ENCODE peak calls at places on chromosomes 3 and 15, in four cellular contexts. N is mesendoderm, W is A549, F is suprapubic skin. M is an unnamed sample. For H3K4me1, the result is how much of the 10 kb centered on the place peaks cover.

GRCh38 chr15:99014803-99015676 is 7.4 kb upstream of the PGPEP1L start:
- DNase-seq in F (no peak), W (peak), N (peak), M (peak)

GRCh38 chr15:38706956-38707355 is 142.3 kb upstream of the RASGRP1 start:
- DNase-seq in F (no peak), W (no peak), N (no peak), M (no peak)

GRCh38 chr15:90064931-90065681 is 37.2 kb downstream of the IDH2 start:
- DNase-seq in W (no peak), F (no peak), N (peak), M (no peak)

GRCh38 chr3:36653095-36653494 is 111.3 kb downstream of the DCLK3 start:
- DNase-seq in F (no peak), W (no peak), N (no peak), M (no peak)

GRCh38 chr3:53799338-53799865 is 46.8 kb downstream of the CHDH start:
- DNase-seq in W (no peak), N (no peak), F (no peak), M (no peak)

GRCh38 chr3:58560771-58561311 is 16.4 kb downstream of the FAM107A start:
- DNase-seq in W (peak), N (peak), F (peak), M (peak)

GRCh38 chr3:19487386-19487785 is 339.1 kb downstream of the KCNH8 start:
- DNase-seq in F (no peak), N (no peak), W (no peak), M (no peak)

GRCh38 chr3:46208167-46208704 is at the start of gene CCR1:
- DNase-seq in F (no peak), N (peak), W (no peak), M (peak)

GRCh38 chr15:75733761-75734651 is 21.4 kb upstream of the CSPG4 start:
- DNase-seq in F (no peak), W (no peak), N (no peak), M (no peak)

GRCh38 chr3:104549099-104549714 is 817.5 kb upstream of the ALCAM start:
- DNase-seq in F (no peak), N (no peak), W (no peak), M (no peak)

GRCh38 chr3:104547040-104547439 is 819.7 kb upstream of the ALCAM start:
- DNase-seq in N (peak), F (no peak), W (no peak), M (no peak)

GRCh38 chr3:104553121-104553520 is 813.6 kb upstream of the ALCAM start:
- DNase-seq in N (no peak), W (no peak), F (no peak), M (no peak)

GRCh38 chr3:104546301-104546700 is 820.4 kb upstream of the ALCAM start:
- DNase-seq in F (no peak), W (no peak), N (peak), M (no peak)

DNA sequence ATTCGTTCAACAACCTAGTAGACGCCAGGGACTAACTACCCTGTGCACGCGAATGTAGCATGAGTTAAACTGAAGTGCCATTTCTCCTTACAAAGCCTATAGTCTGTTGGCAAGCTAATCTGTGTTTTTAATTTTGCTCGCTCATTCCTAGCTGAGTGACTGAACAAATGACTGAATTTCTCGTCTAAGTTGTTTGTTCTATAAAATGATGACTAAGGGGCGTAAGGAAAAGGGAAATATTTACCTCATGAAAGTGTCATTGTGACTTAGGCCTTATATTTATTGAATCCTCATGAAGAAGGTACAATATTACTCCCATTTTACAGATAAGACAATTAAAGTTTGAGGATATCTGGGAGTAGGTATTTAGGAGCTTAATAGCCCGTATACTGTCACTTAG is 818.3 kb upstream of the ALCAM start:
- DNase-seq in N (no peak), F (no peak), W (no peak), M (no peak)
- H3K4me1 ChIP-seq in N (under half), F (under half), W (under half), M (under half)

DNA sequence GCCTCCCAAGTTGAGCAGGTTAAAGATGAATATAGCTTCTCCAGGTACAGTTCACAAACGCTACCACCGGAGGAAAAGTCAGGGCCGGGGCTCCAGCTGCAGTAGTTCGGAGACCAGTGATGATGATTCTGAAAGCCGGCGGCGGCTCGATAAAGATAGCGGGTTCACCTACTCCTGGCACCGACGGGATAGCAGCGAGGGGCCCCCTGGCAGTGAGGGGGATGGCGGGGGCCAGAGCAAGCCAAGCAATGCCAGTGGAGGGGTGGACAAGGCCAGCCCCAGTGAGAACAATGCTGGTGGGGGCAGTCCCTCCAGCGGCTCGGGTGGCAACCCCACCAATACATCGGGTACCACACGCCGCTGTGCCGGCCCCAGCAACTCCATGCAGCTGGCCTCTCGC is 61.4 kb downstream of the SNRK start:
- DNase-seq in F (peak), W (no peak), N (no peak), M (no peak)
- H3K27ac ChIP-seq in F (no peak), W (no peak), N (no peak), M (no peak)

GRCh38 chr3:30628188-30628930 is 22.0 kb downstream of the TGFBR2 start:
- DNase-seq in F (no peak), W (no peak), N (peak), M (no peak)

GRCh38 chr3:30631237-30631961 is 25.0 kb downstream of the TGFBR2 start:
- DNase-seq in N (no peak), W (no peak), F (no peak), M (no peak)

GRCh38 chr3:30629736-30630135 is 23.3 kb downstream of the TGFBR2 start:
- DNase-seq in N (no peak), W (no peak), F (no peak), M (no peak)

GRCh38 chr3:30630238-30631030 is 24.0 kb downstream of the TGFBR2 start:
- DNase-seq in F (no peak), N (no peak), W (no peak), M (no peak)

DNA sequence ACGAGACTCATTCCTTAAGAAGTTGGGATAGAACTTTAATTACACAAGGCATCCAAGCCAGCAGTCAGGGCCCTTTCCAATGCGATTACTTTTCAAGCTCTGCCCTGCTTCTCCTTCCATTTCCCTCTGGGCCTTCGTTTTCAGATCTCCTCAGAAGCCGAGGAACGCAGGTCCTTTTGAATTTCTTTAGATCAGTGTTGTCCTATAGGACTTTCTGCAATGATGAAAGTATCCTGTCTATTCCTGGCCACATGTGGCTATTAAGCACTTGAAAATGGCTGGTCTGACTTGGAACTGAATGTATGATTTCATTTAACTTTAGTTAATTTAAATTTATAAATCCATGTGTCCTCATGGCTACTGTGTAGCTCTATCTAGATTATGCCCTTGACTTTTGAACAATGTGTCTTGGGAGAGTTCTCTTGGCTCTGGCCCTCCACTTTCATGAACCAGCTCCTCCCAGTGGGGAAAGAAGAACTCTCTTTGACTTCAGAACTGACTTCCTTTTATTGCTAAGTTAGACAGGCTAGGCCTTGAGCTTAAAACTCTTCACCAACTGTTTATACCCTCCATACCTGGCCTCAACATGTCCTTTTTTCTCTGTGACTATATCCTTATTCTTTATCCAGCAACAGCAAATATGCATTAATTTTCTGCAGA is 22.7 kb downstream of the TGFBR2 start:
- DNase-seq in F (no peak), W (no peak), N (peak), M (peak)
- H3K4me1 ChIP-seq in F (half or more), W (half or more), N (under half), M (under half)

DNA sequence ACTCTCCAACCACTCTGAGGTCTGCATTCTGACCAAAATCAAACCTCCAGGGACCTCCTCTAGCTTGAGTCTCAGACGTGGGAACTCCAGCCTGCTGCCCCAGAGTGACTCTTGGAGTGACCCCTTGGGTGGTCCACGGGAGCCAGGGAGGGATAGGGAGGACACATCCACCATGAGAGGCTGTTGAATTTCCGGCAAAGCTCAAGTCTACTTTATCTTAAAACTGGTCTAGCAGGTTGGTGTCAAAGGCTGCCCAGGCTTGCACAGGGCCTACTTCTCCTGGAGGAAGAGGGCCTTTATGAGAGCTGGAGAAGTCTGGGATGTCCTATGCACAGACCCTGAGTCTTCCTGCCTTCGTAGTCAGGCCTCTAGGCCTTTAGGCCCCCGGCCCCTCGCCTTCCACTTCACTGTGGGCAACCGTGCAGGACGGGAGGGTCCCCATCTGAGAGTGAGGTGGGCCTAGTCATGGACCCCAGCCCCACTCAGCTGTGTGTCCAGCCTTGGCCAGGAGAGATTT is 8.8 kb downstream of the CISH start:
- DNase-seq in N (no peak), W (no peak), F (no peak), M (peak)
- H3K27ac ChIP-seq in N (no peak), W (peak), F (peak), M (peak)